ENCODE peak calls at places on chromosomes 7 and 10, in five cellular contexts. G is GM12891, W is GM23248, Z is dorsolateral prefrontal cortex, K is fibroblast of gingiva. M is an unnamed sample.

GRCh38 chr7:158997471-158997870 is 141.1 kb downstream of the DYNC2I1 start:
- DNase-seq in G (no peak), W (no peak), Z (no peak), K (no peak), M (no peak)

GRCh38 chr7:129609666-129610065 is 1.9 kb upstream of the NRF1 start:
- DNase-seq in G (no peak), W (peak), Z (no peak), K (no peak), M (no peak)

GRCh38 chr7:108322899-108323298 is 133.3 kb downstream of the NRCAM start:
- DNase-seq in G (no peak), W (no peak), Z (no peak), K (no peak), M (no peak)

GRCh38 chr10:35626971-35627507 is 15.1 kb downstream of the FZD8 start:
- DNase-seq in G (no peak), W (peak), Z (no peak), K (no peak), M (no peak)

GRCh38 chr10:126908729-126909526 is 3.7 kb downstream of the DOCK1 start:
- DNase-seq in G (no peak), W (peak), Z (no peak), K (no peak), M (no peak)

GRCh38 chr10:55203874-55204273 is 402.8 kb upstream of the PCDH15 start:
- DNase-seq in G (no peak), W (no peak), Z (no peak), K (no peak), M (no peak)

GRCh38 chr10:84314269-84314668 is 14.1 kb upstream of the CCSER2 start:
- DNase-seq in G (no peak), W (no peak), Z (no peak), K (no peak), M (no peak)

GRCh38 chr7:94620703-94621118 is 35.2 kb downstream of the SGCE start:
- DNase-seq in G (no peak), W (peak), Z (peak), K (peak), M (peak)

GRCh38 chr7:87899258-87899657 is 23.0 kb downstream of the DBF4 start:
- DNase-seq in G (no peak), W (no peak), Z (no peak), K (no peak), M (no peak)